ENCODE peak calls at places on chromosomes 2 and 18, in nine cellular contexts. S is CD8-positive, alpha-beta memory T cell; E is bronchial epithelial cell; O is uterus; W is Caco-2; Z is BJ; P is lower lobe of right lung; D is body of pancreas; U is pancreas. G is an unnamed sample. For H3K36me3, the result is how much of the 10 kb centered on the place peaks cover.

GRCh38 chr2:178923546-178923945 is 116.3 kb upstream of the TTN start:
- DNase-seq in W (no peak), S (no peak), P (no peak), Z (no peak), E (no peak), D (no peak), U (no peak), O (no peak), G (no peak)

GRCh38 chr18:8724452-8724851 is 19.1 kb downstream of the MTCL1 start:
- DNase-seq in Z (no peak), U (no peak), S (no peak), E (peak), W (no peak), D (no peak), O (no peak), P (no peak), G (no peak)

GRCh38 chr18:72555983-72556382 is 11.8 kb upstream of the CBLN2 start:
- DNase-seq in P (no peak), U (no peak), O (no peak), W (no peak), S (no peak), D (no peak), E (no peak), Z (no peak), G (no peak)

GRCh38 chr2:147224070-147224469 is 620.8 kb upstream of the ACVR2A start:
- DNase-seq in U (no peak), P (no peak), O (no peak), D (no peak), Z (no peak), E (peak), S (no peak), W (no peak), G (no peak)

GRCh38 chr2:28626376-28626775 is 125.3 kb upstream of the PPP1CB start:
- DNase-seq in U (peak), O (no peak), P (no peak), W (no peak), S (no peak), D (no peak), Z (no peak), E (no peak), G (peak)

GRCh38 chr2:165475270-165476004 is 5.9 kb downstream of the CSRNP3 start:
- DNase-seq in U (no peak), W (no peak), P (no peak), E (no peak), Z (no peak), D (no peak), S (no peak), O (no peak), G (no peak)

GRCh38 chr18:79523738-79524180 is 128.0 kb downstream of the NFATC1 start:
- DNase-seq in E (no peak), P (no peak), Z (no peak), W (no peak), O (peak), U (no peak), D (no peak), S (peak), G (no peak)

GRCh38 chr2:51760441-51760840 is 728.5 kb upstream of the NRXN1 start:
- DNase-seq in D (no peak), S (no peak), W (no peak), E (no peak), U (no peak), P (no peak), O (no peak), Z (no peak), G (no peak)

GRCh38 chr2:183232161-183232865 is 108.1 kb downstream of the NUP35 start:
- DNase-seq in E (no peak), S (no peak), O (no peak), P (no peak), Z (no peak), U (no peak), D (no peak), W (no peak), G (no peak)

GRCh38 chr2:217286833-217287232 is 427.0 kb upstream of the TNP1 start:
- DNase-seq in W (no peak), E (no peak), D (no peak), O (no peak), S (no peak), P (no peak), U (no peak), Z (peak), G (no peak)

GRCh38 chr2:140893685-140894084 is 1237.1 kb downstream of the LRP1B start:
- DNase-seq in U (no peak), Z (peak), P (no peak), E (peak), S (no peak), W (no peak), D (no peak), O (no peak), G (no peak)

GRCh38 chr2:225030089-225030653 is 12.1 kb downstream of the DOCK10 start:
- DNase-seq in W (no peak), E (no peak), D (no peak), P (no peak), Z (no peak), S (no peak), U (no peak), O (no peak), G (no peak)

GRCh38 chr2:193482557-193482956 is 1287.8 kb upstream of the TMEFF2 start:
- DNase-seq in O (no peak), Z (no peak), D (no peak), E (no peak), P (no peak), S (no peak), W (no peak), U (no peak), G (no peak)

GRCh38 chr2:121061633-121062032 is 223.4 kb downstream of the TFCP2L1 start:
- DNase-seq in W (no peak), U (no peak), P (no peak), E (no peak), S (no peak), O (no peak), D (no peak), Z (no peak), G (no peak)

GRCh38 chr2:63801455-63801854 is 40.2 kb upstream of the UGP2 start:
- DNase-seq in O (no peak), S (no peak), D (no peak), Z (no peak), P (no peak), U (no peak), E (no peak), W (no peak), G (no peak)

GRCh38 chr2:185391571-185391970 is 347.0 kb upstream of the FSIP2 start:
- DNase-seq in O (no peak), D (no peak), U (no peak), E (no peak), W (no peak), Z (no peak), S (no peak), P (no peak), G (no peak)

GRCh38 chr18:51171208-51171607 is 26.3 kb downstream of the MEX3C start:
- DNase-seq in O (no peak), D (no peak), S (no peak), P (no peak), U (no peak), W (no peak), E (no peak), Z (no peak), G (no peak)

GRCh38 chr18:69444221-69444620 is 43.5 kb downstream of the DOK6 start:
- DNase-seq in P (no peak), W (no peak), Z (peak), U (no peak), E (no peak), S (no peak), O (no peak), D (no peak), G (no peak)

GRCh38 chr18:4720498-4720897 is 265.4 kb upstream of the DLGAP1 start:
- DNase-seq in S (no peak), D (no peak), E (no peak), P (no peak), W (no peak), O (no peak), Z (no peak), U (no peak), G (no peak)

GRCh38 chr2:59905731-59906130 is 647.7 kb downstream of the BCL11A start:
- DNase-seq in W (no peak), E (no peak), P (no peak), D (no peak), S (no peak), U (no peak), O (no peak), Z (no peak), G (no peak)

GRCh38 chr2:42342061-42342794 is 18.8 kb downstream of the COX7A2L start:
- DNase-seq in E (peak), S (no peak), D (peak), P (no peak), O (peak), Z (peak), W (peak), U (no peak), G (no peak)

GRCh38 chr2:239806758-239807434 is 218.2 kb downstream of the NDUFA10 start:
- DNase-seq in Z (no peak), U (peak), W (no peak), D (no peak), E (no peak), O (no peak), S (no peak), P (no peak), G (no peak)

GRCh38 chr18:11071300-11071699 is 78.1 kb downstream of the PIEZO2 start:
- DNase-seq in U (no peak), O (no peak), D (no peak), W (no peak), P (no peak), E (no peak), Z (no peak), S (no peak), G (no peak)

GRCh38 chr2:72148391-72148974 is 821 bp upstream of the CYP26B1 start:
- DNase-seq in E (no peak), U (peak), D (no peak), Z (no peak), P (no peak), O (no peak), W (no peak), S (no peak), G (no peak)

GRCh38 chr2:160658851-160659250 is 165.2 kb upstream of the RBMS1 start:
- DNase-seq in P (no peak), U (no peak), E (no peak), W (no peak), O (no peak), S (no peak), Z (no peak), D (no peak), G (no peak)

DNA sequence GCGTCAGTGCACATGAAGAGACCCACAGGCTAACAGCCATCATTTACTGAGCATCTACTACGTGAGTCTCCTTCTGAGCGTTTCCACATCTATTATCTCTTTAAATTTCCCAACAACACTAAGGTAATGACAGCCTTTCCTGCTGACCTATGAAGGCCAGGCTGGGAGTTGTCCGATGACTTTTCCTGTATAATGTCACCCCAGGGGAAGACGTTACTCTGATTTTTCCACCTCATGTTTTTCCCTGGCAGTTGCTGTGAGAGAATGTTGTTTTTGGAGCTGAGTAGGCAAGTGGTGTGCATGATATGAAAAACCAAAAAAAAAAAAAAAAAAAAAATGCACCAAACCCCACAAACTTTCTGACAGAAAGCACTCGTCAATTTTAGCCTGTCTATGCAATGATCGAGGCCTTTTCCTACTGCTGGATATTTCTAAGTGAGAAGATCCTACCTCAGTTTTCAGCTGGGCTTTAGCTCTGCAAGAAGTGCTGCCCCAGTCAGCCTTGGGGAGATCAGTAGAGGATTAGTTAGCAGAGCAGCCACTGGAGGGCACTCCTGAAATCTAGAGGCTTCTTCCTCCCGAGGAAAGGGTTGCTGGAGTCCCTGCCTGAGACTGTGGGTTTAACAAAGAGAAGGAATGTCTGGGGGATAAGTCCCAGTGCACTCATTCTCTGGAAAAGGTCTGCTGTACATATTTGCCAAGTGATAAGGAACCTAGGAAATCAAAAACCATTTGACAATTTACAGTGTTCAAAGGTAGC is 207.5 kb downstream of the SLC8A1 start:
- DNase-seq in P (peak), W (peak), Z (no peak), D (peak), S (no peak), E (peak), O (peak), U (no peak), G (no peak)
- H3K4me3 ChIP-seq in P (no peak), W (no peak), Z (no peak), D (no peak), S (no peak), E (no peak), O (no peak), U (no peak), G (no peak)

DNA sequence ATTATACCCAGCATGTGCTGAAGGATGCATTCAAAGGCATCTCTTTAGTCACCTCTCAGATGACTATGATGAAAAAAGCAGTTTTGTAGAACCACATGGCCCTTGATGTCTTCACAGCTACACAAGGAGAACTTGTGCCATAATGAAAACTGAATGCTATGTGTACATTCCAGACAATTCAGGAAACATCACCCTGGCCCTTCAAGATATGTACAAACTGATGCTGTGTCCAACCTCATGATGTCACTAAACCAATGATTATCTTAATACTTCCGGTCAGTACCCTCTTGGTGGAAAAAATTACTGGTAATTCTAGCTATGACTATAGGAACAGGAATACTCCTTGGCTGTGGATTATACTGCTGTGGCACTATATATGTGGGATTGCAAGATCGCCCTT is 20.0 kb downstream of the DUSP11 start:
- DNase-seq in Z (no peak), W (no peak), P (no peak), E (no peak), U (no peak), O (no peak), D (no peak), S (no peak), G (no peak)
- H3K36me3 ChIP-seq in Z (under half), W (under half), P (half or more), E (under half), U (under half), O (under half), D (under half), S (under half), G (half or more)

GRCh38 chr2:3241971-3242746 is 135.5 kb downstream of the EIPR1 start:
- DNase-seq in S (no peak), P (no peak), U (no peak), D (no peak), Z (no peak), W (no peak), E (no peak), O (no peak), G (no peak)

GRCh38 chr2:3238951-3239841 is 138.4 kb downstream of the EIPR1 start:
- DNase-seq in Z (no peak), O (no peak), W (no peak), U (no peak), P (no peak), E (no peak), D (no peak), S (no peak), G (no peak)

GRCh38 chr2:3237501-3237889 is 140.1 kb downstream of the EIPR1 start:
- DNase-seq in O (no peak), E (no peak), W (no peak), Z (no peak), P (no peak), S (no peak), U (no peak), D (no peak), G (no peak)

GRCh38 chr2:3233877-3234276 is 143.7 kb downstream of the EIPR1 start:
- DNase-seq in P (no peak), Z (no peak), W (no peak), S (no peak), U (no peak), O (no peak), D (no peak), E (no peak), G (no peak)

GRCh38 chr2:3236300-3236699 is 141.3 kb downstream of the EIPR1 start:
- DNase-seq in E (peak), Z (no peak), O (no peak), W (no peak), S (no peak), D (no peak), P (no peak), U (no peak), G (no peak)
- H3K4me3 ChIP-seq in E (no peak), Z (no peak), O (no peak), W (no peak), S (no peak), D (no peak), P (no peak), U (no peak), G (no peak)

GRCh38 chr2:1480671-1481076 is 67.4 kb downstream of the TPO start:
- DNase-seq in W (peak), D (no peak), P (no peak), E (no peak), Z (no peak), S (no peak), O (no peak), U (no peak), G (peak)
- H3K36me3 ChIP-seq in W (under half), D (under half), P (under half), E (under half), Z (under half), S (under half), O (under half), U (under half), G (under half)

GRCh38 chr18:63314991-63315662 is 4.4 kb downstream of the BCL2 start:
- DNase-seq in U (no peak), E (no peak), Z (no peak), S (no peak), O (no peak), W (no peak), P (no peak), D (no peak), G (no peak)

GRCh38 chr18:63313409-63313917 is 6.1 kb downstream of the BCL2 start:
- DNase-seq in S (no peak), W (no peak), D (no peak), E (no peak), O (no peak), U (no peak), Z (no peak), P (no peak), G (no peak)

GRCh38 chr18:63311481-63312409 is 7.8 kb downstream of the BCL2 start:
- DNase-seq in Z (no peak), U (no peak), O (no peak), P (no peak), S (no peak), E (no peak), D (no peak), W (no peak), G (no peak)

GRCh38 chr18:63314062-63314790 is 5.3 kb downstream of the BCL2 start:
- DNase-seq in Z (no peak), O (no peak), S (no peak), P (no peak), E (no peak), W (no peak), D (no peak), U (no peak), G (no peak)

GRCh38 chr18:63312731-63313408 is 6.7 kb downstream of the BCL2 start:
- DNase-seq in Z (no peak), D (no peak), S (no peak), E (no peak), W (no peak), U (no peak), O (no peak), P (no peak), G (no peak)
- H3K4me3 ChIP-seq in Z (no peak), D (no peak), S (peak), E (no peak), W (no peak), U (no peak), O (no peak), P (no peak), G (no peak)

GRCh38 chr18:74497778-74498177 is 1.6 kb downstream of the CNDP2 start:
- DNase-seq in D (no peak), P (no peak), E (no peak), U (no peak), W (no peak), Z (no peak), S (no peak), O (no peak), G (no peak)

GRCh38 chr18:74499633-74500032 is 3.5 kb downstream of the CNDP2 start:
- DNase-seq in E (peak), Z (no peak), U (peak), W (peak), D (peak), O (no peak), P (peak), S (peak), G (peak)

GRCh38 chr18:74498712-74499629 is 2.8 kb downstream of the CNDP2 start:
- DNase-seq in S (peak), D (peak), U (no peak), Z (no peak), P (peak), W (no peak), O (no peak), E (peak), G (peak)

GRCh38 chr18:74497308-74497640 is 1.1 kb downstream of the CNDP2 start:
- DNase-seq in O (no peak), D (no peak), U (no peak), W (no peak), E (peak), P (no peak), S (no peak), Z (no peak), G (no peak)

GRCh38 chr18:74501386-74501785 is 5.2 kb downstream of the CNDP2 start:
- DNase-seq in W (no peak), P (no peak), O (no peak), U (no peak), D (no peak), E (peak), S (no peak), Z (no peak), G (no peak)
- H3K36me3 ChIP-seq in W (under half), P (half or more), O (under half), U (under half), D (under half), E (under half), S (under half), Z (under half), G (under half)

GRCh38 chr2:240999873-241000541 is 1.6 kb downstream of the SNED1 start:
- DNase-seq in U (peak), Z (no peak), O (no peak), D (no peak), P (peak), S (no peak), W (no peak), E (no peak), G (peak)
- H3K4me3 ChIP-seq in U (peak), Z (peak), O (peak), D (no peak), P (peak), S (no peak), W (no peak), E (no peak), G (peak)

DNA sequence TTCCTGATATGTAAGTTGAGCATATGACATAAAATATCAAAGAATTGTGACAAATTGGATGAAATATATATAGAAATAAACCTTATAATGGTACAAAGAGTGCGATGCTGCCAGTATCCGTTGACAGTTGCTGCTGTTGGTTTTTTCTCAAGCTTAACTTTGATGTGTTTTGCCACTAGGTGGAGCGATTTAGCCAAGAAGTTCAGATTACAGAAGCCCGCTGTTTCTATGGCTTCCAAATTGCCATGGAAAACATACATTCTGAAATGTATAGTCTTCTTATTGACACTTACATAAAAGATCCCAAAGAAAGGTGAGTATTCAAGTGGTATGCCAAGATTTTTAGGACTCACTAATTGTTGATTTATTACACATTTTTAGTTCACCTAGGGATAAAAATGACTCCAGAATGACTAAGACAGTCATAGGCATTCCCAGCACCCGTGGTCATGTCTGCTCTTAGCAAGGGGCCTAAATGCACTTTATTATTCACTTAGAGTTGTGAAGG is 2.1 kb downstream of the RRM2 start:
- DNase-seq in W (peak), U (peak), D (peak), O (peak), Z (no peak), E (peak), S (peak), P (no peak), G (no peak)
- H3K36me3 ChIP-seq in W (under half), U (under half), D (under half), O (under half), Z (under half), E (under half), S (under half), P (under half), G (under half)

GRCh38 chr2:44769349-44770005 is 172.0 kb upstream of the SIX3 start:
- DNase-seq in O (no peak), E (no peak), U (no peak), D (no peak), W (no peak), P (no peak), Z (no peak), S (no peak), G (no peak)
- H3K4me3 ChIP-seq in O (no peak), E (no peak), U (no peak), D (no peak), W (no peak), P (no peak), Z (no peak), S (no peak), G (no peak)

GRCh38 chr2:74096061-74096460 is 51.7 kb downstream of the BOLA3 start:
- DNase-seq in D (no peak), S (no peak), E (no peak), P (no peak), U (no peak), Z (no peak), W (no peak), O (no peak), G (no peak)
- H3K36me3 ChIP-seq in D (under half), S (half or more), E (under half), P (half or more), U (under half), Z (under half), W (under half), O (under half), G (half or more)

G was measured in upper lobe of right lung.